ENCODE peak calls at places on chromosomes 16 and 17, in four cellular contexts. One of them, this sample, is unnamed.
A peak's percentile ranks its signal among the peaks of the same experiment; 100 is the strongest.

GRCh38 chr17:74244543-74244942 is 29.5 kb upstream of the DNAI2 start:
- DNase-seq in neuronal stem cell: no peak
- DNase-seq in activated CD4-positive, CD25-positive, alpha-beta regulatory T cell treated with anti-CD3 and anti-CD28 coated beads, Interleukin-2, amount 50 U/mL, for 16 hours: no peak
- DNase-seq in ACHN: no peak
- DNase-seq in this sample: no peak

GRCh38 chr17:33871720-33872535 is 383.2 kb upstream of the CCL2 start:
- DNase-seq in neuronal stem cell: no peak
- DNase-seq in activated CD4-positive, CD25-positive, alpha-beta regulatory T cell treated with anti-CD3 and anti-CD28 coated beads, Interleukin-2, amount 50 U/mL, for 16 hours: no peak
- DNase-seq in ACHN: no peak
- DNase-seq in this sample: no peak

GRCh38 chr17:16033729-16034349 is 34.2 kb downstream of the TTC19 start:
- DNase-seq in neuronal stem cell: no peak
- DNase-seq in activated CD4-positive, CD25-positive, alpha-beta regulatory T cell treated with anti-CD3 and anti-CD28 coated beads, Interleukin-2, amount 50 U/mL, for 16 hours: no peak
- DNase-seq in ACHN: no peak
- DNase-seq in this sample: no peak

GRCh38 chr17:27800522-27800921 is at the start of gene NOS2:
- DNase-seq in neuronal stem cell: no peak
- DNase-seq in activated CD4-positive, CD25-positive, alpha-beta regulatory T cell treated with anti-CD3 and anti-CD28 coated beads, Interleukin-2, amount 50 U/mL, for 16 hours: no peak
- DNase-seq in ACHN: no peak
- DNase-seq in this sample: no peak

GRCh38 chr16:75860654-75861053 is 134.4 kb upstream of the CPHXL start:
- DNase-seq in neuronal stem cell: peak; percentile 56
- DNase-seq in activated CD4-positive, CD25-positive, alpha-beta regulatory T cell treated with anti-CD3 and anti-CD28 coated beads, Interleukin-2, amount 50 U/mL, for 16 hours: no peak
- DNase-seq in ACHN: no peak
- DNase-seq in this sample: peak; percentile 16

GRCh38 chr16:73068546-73069401 is 20.8 kb upstream of the ZFHX3 start:
- DNase-seq in neuronal stem cell: no peak
- DNase-seq in activated CD4-positive, CD25-positive, alpha-beta regulatory T cell treated with anti-CD3 and anti-CD28 coated beads, Interleukin-2, amount 50 U/mL, for 16 hours: no peak
- DNase-seq in ACHN: peak; percentile 74
- DNase-seq in this sample: peak; percentile 79

GRCh38 chr17:80599546-80600305 is 55.1 kb downstream of the RPTOR start:
- DNase-seq in neuronal stem cell: no peak
- DNase-seq in activated CD4-positive, CD25-positive, alpha-beta regulatory T cell treated with anti-CD3 and anti-CD28 coated beads, Interleukin-2, amount 50 U/mL, for 16 hours: no peak
- DNase-seq in ACHN: peak; percentile 44
- DNase-seq in this sample: no peak

GRCh38 chr16:35631261-35631945 is 2172.0 kb downstream of the TP53TG3F start:
- DNase-seq in neuronal stem cell: no peak
- DNase-seq in activated CD4-positive, CD25-positive, alpha-beta regulatory T cell treated with anti-CD3 and anti-CD28 coated beads, Interleukin-2, amount 50 U/mL, for 16 hours: no peak
- DNase-seq in ACHN: peak; percentile 63
- DNase-seq in this sample: peak; percentile 65

GRCh38 chr17:63578769-63579111 is 22.0 kb upstream of the TACO1 start:
- DNase-seq in neuronal stem cell: no peak
- DNase-seq in activated CD4-positive, CD25-positive, alpha-beta regulatory T cell treated with anti-CD3 and anti-CD28 coated beads, Interleukin-2, amount 50 U/mL, for 16 hours: no peak
- DNase-seq in ACHN: no peak
- DNase-seq in this sample: no peak

GRCh38 chr17:72516772-72517399 is 396.1 kb downstream of the SOX9 start:
- DNase-seq in neuronal stem cell: no peak
- DNase-seq in activated CD4-positive, CD25-positive, alpha-beta regulatory T cell treated with anti-CD3 and anti-CD28 coated beads, Interleukin-2, amount 50 U/mL, for 16 hours: no peak
- DNase-seq in ACHN: no peak
- DNase-seq in this sample: no peak

GRCh38 chr16:15033309-15033707 is 22.6 kb downstream of the NTAN1 start:
- DNase-seq in neuronal stem cell: no peak
- DNase-seq in activated CD4-positive, CD25-positive, alpha-beta regulatory T cell treated with anti-CD3 and anti-CD28 coated beads, Interleukin-2, amount 50 U/mL, for 16 hours: no peak
- DNase-seq in ACHN: peak; percentile 86
- DNase-seq in this sample: no peak

GRCh38 chr17:74199306-74200092 is 4.0 kb upstream of the RPL38 start:
- DNase-seq in neuronal stem cell: peak; percentile 65
- DNase-seq in activated CD4-positive, CD25-positive, alpha-beta regulatory T cell treated with anti-CD3 and anti-CD28 coated beads, Interleukin-2, amount 50 U/mL, for 16 hours: peak; percentile 40
- DNase-seq in ACHN: peak; percentile 67
- DNase-seq in this sample: peak; percentile 82

GRCh38 chr17:35161281-35161761 is 13.7 kb downstream of the UNC45B start:
- DNase-seq in neuronal stem cell: no peak
- DNase-seq in activated CD4-positive, CD25-positive, alpha-beta regulatory T cell treated with anti-CD3 and anti-CD28 coated beads, Interleukin-2, amount 50 U/mL, for 16 hours: no peak
- DNase-seq in ACHN: no peak
- DNase-seq in this sample: no peak

GRCh38 chr16:55189975-55190636 is 133.9 kb upstream of the IRX6 start:
- DNase-seq in neuronal stem cell: no peak
- DNase-seq in activated CD4-positive, CD25-positive, alpha-beta regulatory T cell treated with anti-CD3 and anti-CD28 coated beads, Interleukin-2, amount 50 U/mL, for 16 hours: no peak
- DNase-seq in ACHN: no peak
- DNase-seq in this sample: no peak

GRCh38 chr16:65122974-65123845 is 1.3 kb upstream of the CDH11 start:
- DNase-seq in neuronal stem cell: peak; percentile 51
- DNase-seq in activated CD4-positive, CD25-positive, alpha-beta regulatory T cell treated with anti-CD3 and anti-CD28 coated beads, Interleukin-2, amount 50 U/mL, for 16 hours: no peak
- DNase-seq in ACHN: no peak
- DNase-seq in this sample: no peak

GRCh38 chr16:2982402-2982801 is 2.2 kb upstream of the PKMYT1 start:
- DNase-seq in neuronal stem cell: no peak
- DNase-seq in activated CD4-positive, CD25-positive, alpha-beta regulatory T cell treated with anti-CD3 and anti-CD28 coated beads, Interleukin-2, amount 50 U/mL, for 16 hours: no peak
- DNase-seq in ACHN: no peak
- DNase-seq in this sample: no peak

GRCh38 chr16:53433509-53433908 is 762 bp upstream of the RBL2 start:
- DNase-seq in neuronal stem cell: no peak
- DNase-seq in activated CD4-positive, CD25-positive, alpha-beta regulatory T cell treated with anti-CD3 and anti-CD28 coated beads, Interleukin-2, amount 50 U/mL, for 16 hours: no peak
- DNase-seq in ACHN: no peak
- DNase-seq in this sample: no peak

GRCh38 chr17:63675231-63675606 is 24.7 kb downstream of the LIMD2 start:
- DNase-seq in neuronal stem cell: no peak
- DNase-seq in activated CD4-positive, CD25-positive, alpha-beta regulatory T cell treated with anti-CD3 and anti-CD28 coated beads, Interleukin-2, amount 50 U/mL, for 16 hours: no peak
- DNase-seq in ACHN: no peak
- DNase-seq in this sample: no peak

GRCh38 chr17:77942111-77942988 is 16.2 kb upstream of the TNRC6C start:
- DNase-seq in neuronal stem cell: no peak
- DNase-seq in activated CD4-positive, CD25-positive, alpha-beta regulatory T cell treated with anti-CD3 and anti-CD28 coated beads, Interleukin-2, amount 50 U/mL, for 16 hours: no peak
- DNase-seq in ACHN: no peak
- DNase-seq in this sample: peak; percentile 100

GRCh38 chr16:56288019-56288418 is 96.7 kb downstream of the GNAO1 start:
- DNase-seq in neuronal stem cell: no peak
- DNase-seq in activated CD4-positive, CD25-positive, alpha-beta regulatory T cell treated with anti-CD3 and anti-CD28 coated beads, Interleukin-2, amount 50 U/mL, for 16 hours: no peak
- DNase-seq in ACHN: no peak
- DNase-seq in this sample: no peak

GRCh38 chr17:40312131-40312731 is 3.3 kb downstream of the RARA start:
- DNase-seq in neuronal stem cell: no peak
- DNase-seq in activated CD4-positive, CD25-positive, alpha-beta regulatory T cell treated with anti-CD3 and anti-CD28 coated beads, Interleukin-2, amount 50 U/mL, for 16 hours: no peak
- DNase-seq in ACHN: peak; percentile 72
- DNase-seq in this sample: no peak

GRCh38 chr17:13851889-13852288 is 217.4 kb upstream of the COX10 start:
- DNase-seq in neuronal stem cell: no peak
- DNase-seq in activated CD4-positive, CD25-positive, alpha-beta regulatory T cell treated with anti-CD3 and anti-CD28 coated beads, Interleukin-2, amount 50 U/mL, for 16 hours: no peak
- DNase-seq in ACHN: no peak
- DNase-seq in this sample: no peak

GRCh38 chr16:57284206-57284951 is at the start of gene PLLP:
- DNase-seq in neuronal stem cell: no peak
- DNase-seq in activated CD4-positive, CD25-positive, alpha-beta regulatory T cell treated with anti-CD3 and anti-CD28 coated beads, Interleukin-2, amount 50 U/mL, for 16 hours: no peak
- DNase-seq in ACHN: peak; percentile 57
- DNase-seq in this sample: no peak

GRCh38 chr17:80426671-80427326 is 11.8 kb downstream of the ENDOV start:
- DNase-seq in neuronal stem cell: peak; percentile 76
- DNase-seq in activated CD4-positive, CD25-positive, alpha-beta regulatory T cell treated with anti-CD3 and anti-CD28 coated beads, Interleukin-2, amount 50 U/mL, for 16 hours: peak; percentile 76
- DNase-seq in ACHN: peak; percentile 72
- DNase-seq in this sample: peak; percentile 86

GRCh38 chr16:9072806-9073341 is 18.6 kb upstream of the HAPSTR1 start:
- DNase-seq in neuronal stem cell: no peak
- DNase-seq in activated CD4-positive, CD25-positive, alpha-beta regulatory T cell treated with anti-CD3 and anti-CD28 coated beads, Interleukin-2, amount 50 U/mL, for 16 hours: no peak
- DNase-seq in ACHN: no peak
- DNase-seq in this sample: no peak

GRCh38 chr16:48347191-48347860 is 37.9 kb downstream of the SIAH1 start:
- DNase-seq in neuronal stem cell: no peak
- DNase-seq in activated CD4-positive, CD25-positive, alpha-beta regulatory T cell treated with anti-CD3 and anti-CD28 coated beads, Interleukin-2, amount 50 U/mL, for 16 hours: no peak
- DNase-seq in ACHN: no peak
- DNase-seq in this sample: no peak

This sample was measured in SK-MEL-5.